ENCODE peak calls at places on chromosome 21, in ten cellular contexts. O, K, Y, T, S, R, Q, N, H and P are unnamed samples. For H3K4me1, the result is how much of the 10 kb centered on the place peaks cover.

GRCh38 chr21:25732091-25732760 is 2.5 kb downstream of the ATP5PF start:
- DNase-seq in O (no peak), K (no peak), Y (no peak), T (no peak), S (no peak), R (no peak), Q (no peak), N (no peak), H (no peak), P (no peak)

GRCh38 chr21:41961282-41961701 is 7.5 kb upstream of the C2CD2 start:
- DNase-seq in O (no peak), K (no peak), Y (no peak), T (no peak), S (no peak), R (no peak), Q (no peak), N (no peak), H (no peak), P (no peak)

GRCh38 chr21:30166171-30166570 is 434 bp downstream of the CLDN17 start:
- DNase-seq in O (no peak), K (no peak), Y (no peak), T (no peak), S (no peak), R (no peak), Q (no peak), N (no peak), H (no peak), P (no peak)

GRCh38 chr21:27796106-27796505 is 829.2 kb upstream of the ADAMTS5 start:
- DNase-seq in O (no peak), K (no peak), Y (no peak), T (no peak), S (no peak), R (no peak), Q (no peak), N (no peak), H (no peak), P (no peak)

GRCh38 chr21:32930673-32931072 is 95.1 kb upstream of the OLIG2 start:
- DNase-seq in O (no peak), K (no peak), Y (no peak), T (no peak), S (no peak), R (no peak), Q (no peak), N (no peak), H (no peak), P (no peak)

GRCh38 chr21:27190601-27191000 is 223.7 kb upstream of the ADAMTS5 start:
- DNase-seq in O (no peak), K (no peak), Y (no peak), T (no peak), S (no peak), R (peak), Q (no peak), N (no peak), H (no peak), P (no peak)

GRCh38 chr21:21383126-21383525 is 384.9 kb downstream of the NCAM2 start:
- DNase-seq in O (no peak), K (no peak), Y (no peak), T (no peak), S (no peak), R (no peak), Q (no peak), N (no peak), H (no peak), P (no peak)

GRCh38 chr21:32929633-32930038 is 96.1 kb upstream of the OLIG2 start:
- DNase-seq in O (no peak), K (no peak), Y (no peak), T (no peak), S (no peak), R (no peak), Q (peak), N (no peak), H (no peak), P (no peak)

GRCh38 chr21:27060190-27060589 is 93.3 kb upstream of the ADAMTS5 start:
- DNase-seq in O (no peak), K (no peak), Y (no peak), T (no peak), S (no peak), R (no peak), Q (no peak), N (no peak), H (no peak), P (no peak)

GRCh38 chr21:32666258-32666657 is 54.1 kb upstream of the CFAP298 start:
- DNase-seq in O (no peak), K (no peak), Y (no peak), T (no peak), S (no peak), R (no peak), Q (no peak), N (no peak), H (no peak), P (no peak)

GRCh38 chr21:26115899-26116298 is 54.7 kb downstream of the APP start:
- DNase-seq in O (no peak), K (no peak), Y (peak), T (no peak), S (no peak), R (no peak), Q (no peak), N (no peak), H (no peak), P (no peak)

GRCh38 chr21:31447477-31447876 is 103.4 kb upstream of the TIAM1 start:
- DNase-seq in O (no peak), K (no peak), Y (no peak), T (no peak), S (no peak), R (no peak), Q (no peak), N (no peak), H (peak), P (no peak)

GRCh38 chr21:41817228-41817627 is 50.4 kb upstream of the RIPK4 start:
- DNase-seq in O (peak), K (peak), Y (peak), T (peak), S (peak), R (peak), Q (no peak), N (no peak), H (peak), P (peak)

GRCh38 chr21:31236528-31236927 is 107.5 kb downstream of the TIAM1 start:
- DNase-seq in O (no peak), K (no peak), Y (no peak), T (no peak), S (no peak), R (no peak), Q (no peak), N (no peak), H (no peak), P (no peak)

GRCh38 chr21:24369751-24370150 is 1237.5 kb downstream of the MRPL39 start:
- DNase-seq in O (no peak), K (no peak), Y (no peak), T (no peak), S (no peak), R (no peak), Q (no peak), N (no peak), H (no peak), P (no peak)

GRCh38 chr21:43639470-43640178 is 19.7 kb downstream of the HSF2BP start:
- DNase-seq in O (no peak), K (no peak), Y (peak), T (peak), S (no peak), R (no peak), Q (no peak), N (no peak), H (no peak), P (no peak)

GRCh38 chr21:25689226-25689625 is 45.5 kb downstream of the ATP5PF start:
- DNase-seq in O (no peak), K (no peak), Y (no peak), T (no peak), S (no peak), R (no peak), Q (no peak), N (no peak), H (no peak), P (no peak)

GRCh38 chr21:43684424-43684823 is 25.1 kb downstream of the RRP1B start:
- DNase-seq in O (no peak), K (no peak), Y (no peak), T (no peak), S (no peak), R (no peak), Q (no peak), N (no peak), H (no peak), P (no peak)

GRCh38 chr21:32467291-32467690 is 54.8 kb downstream of the EVA1C start:
- DNase-seq in O (no peak), K (no peak), Y (no peak), T (no peak), S (no peak), R (no peak), Q (no peak), N (no peak), H (no peak), P (no peak)

GRCh38 chr21:25717491-25718139 is 17.1 kb downstream of the ATP5PF start:
- DNase-seq in O (peak), K (no peak), Y (peak), T (no peak), S (no peak), R (no peak), Q (no peak), N (no peak), H (no peak), P (no peak)

GRCh38 chr21:45277101-45278045 is 10.3 kb downstream of the POFUT2 start:
- DNase-seq in O (no peak), K (peak), Y (no peak), T (no peak), S (peak), R (no peak), Q (no peak), N (no peak), H (peak), P (peak)
- TF ChIP-seq EP300 in O (no peak), K (no peak), Y (no peak), T (no peak), S (no peak), R (no peak), Q (no peak), N (no peak), H (no peak), P (no peak)

DNA sequence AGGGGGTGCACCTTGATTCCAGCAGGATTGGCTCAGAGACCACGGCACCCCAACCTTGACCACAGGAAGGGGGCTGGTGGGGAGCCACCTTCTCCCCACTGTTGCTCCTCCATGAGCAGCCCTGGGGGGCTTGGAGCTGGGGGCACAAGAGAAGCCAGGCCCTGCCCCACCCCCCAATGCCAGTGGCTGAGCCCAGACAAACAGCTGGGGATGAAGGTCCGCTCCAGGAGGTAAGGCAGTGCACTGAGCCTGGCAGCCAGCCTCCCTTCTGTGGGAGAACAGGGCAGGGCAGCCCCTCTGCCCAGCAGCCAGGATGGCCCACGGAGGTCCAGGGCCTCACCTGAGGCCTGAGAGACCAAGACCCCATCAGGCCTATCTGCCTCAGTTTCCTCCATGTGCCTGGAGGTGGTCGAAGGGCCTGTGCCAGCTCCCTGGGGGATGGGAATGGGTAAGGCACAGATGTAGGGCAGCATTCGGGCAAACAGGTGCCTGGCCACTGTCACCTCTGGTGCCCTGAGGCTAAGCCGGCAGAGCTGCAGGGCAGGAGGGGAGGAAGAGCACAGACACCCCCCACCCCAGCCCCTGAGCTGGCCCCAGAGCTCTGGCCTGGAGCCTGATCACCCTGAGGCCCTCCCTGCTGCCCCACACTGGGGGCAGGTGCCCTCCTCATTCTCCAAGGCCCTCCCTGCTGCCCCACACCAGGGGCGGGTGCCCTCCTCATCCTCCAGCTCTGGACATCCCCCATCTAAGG is 7.1 kb downstream of the ITGB2 start:
- DNase-seq in O (no peak), K (no peak), Y (no peak), T (no peak), S (no peak), R (no peak), Q (no peak), N (no peak), H (no peak), P (no peak)
- H3K4me1 ChIP-seq in O (under half), K (under half), Y (under half), T (half or more), S (half or more), R (under half), Q (under half), N (under half), H (under half), P (half or more)

GRCh38 chr21:34076835-34077234 is 3.5 kb downstream of the MRPS6 start:
- DNase-seq in O (no peak), K (no peak), Y (no peak), T (no peak), S (no peak), R (no peak), Q (no peak), N (no peak), H (no peak), P (no peak)

GRCh38 chr21:34074283-34075098 is 1.1 kb downstream of the MRPS6 start:
- DNase-seq in O (no peak), K (no peak), Y (no peak), T (no peak), S (no peak), R (no peak), Q (no peak), N (no peak), H (no peak), P (no peak)

GRCh38 chr21:34075099-34075425 is 1.7 kb downstream of the MRPS6 start:
- DNase-seq in O (no peak), K (no peak), Y (no peak), T (no peak), S (no peak), R (no peak), Q (no peak), N (no peak), H (no peak), P (no peak)

GRCh38 chr21:34073749-34074282 is 438 bp downstream of the MRPS6 start:
- DNase-seq in O (peak), K (no peak), Y (no peak), T (no peak), S (peak), R (no peak), Q (no peak), N (no peak), H (peak), P (peak)

GRCh38 chr21:34075760-34076159 is 2.4 kb downstream of the MRPS6 start:
- DNase-seq in O (no peak), K (no peak), Y (no peak), T (no peak), S (no peak), R (no peak), Q (no peak), N (no peak), H (no peak), P (no peak)
- H3K27ac ChIP-seq in O (no peak), K (no peak), Y (no peak), T (no peak), S (peak), R (peak), Q (peak), N (no peak), H (peak), P (peak)

DNA sequence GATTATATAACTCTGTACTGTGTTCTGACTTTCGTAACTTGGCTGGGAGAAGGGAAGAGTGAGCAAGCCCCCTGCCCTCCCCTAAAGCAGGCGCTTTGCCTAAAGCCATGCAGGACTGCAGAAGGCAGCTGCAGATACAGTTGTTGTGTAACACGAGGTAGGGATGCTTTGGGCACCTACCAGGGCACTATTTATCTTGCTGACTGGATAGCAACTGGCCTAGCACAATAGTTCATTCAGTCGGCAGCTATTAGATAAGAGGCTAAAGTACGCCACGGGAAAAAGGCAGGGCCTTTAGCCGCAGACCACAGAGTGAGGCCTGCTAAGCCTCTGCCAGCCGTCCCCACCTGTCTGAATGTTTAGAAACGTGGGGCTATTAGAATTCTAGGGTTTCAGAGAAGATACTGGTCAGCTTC is 80.9 kb downstream of the TTC3 start:
- DNase-seq in O (no peak), K (peak), Y (no peak), T (peak), S (peak), R (no peak), Q (no peak), N (no peak), H (peak), P (peak)
- TF ChIP-seq EP300 in O (no peak), K (no peak), Y (no peak), T (peak), S (no peak), R (no peak), Q (no peak), N (no peak), H (no peak), P (no peak)

GRCh38 chr21:36322083-36322424 is 2.1 kb downstream of the MORC3 start:
- DNase-seq in O (no peak), K (no peak), Y (no peak), T (no peak), S (no peak), R (no peak), Q (no peak), N (no peak), H (no peak), P (no peak)
- H3K4me1 ChIP-seq in O (under half), K (under half), Y (under half), T (half or more), S (half or more), R (under half), Q (under half), N (under half), H (under half), P (half or more)

GRCh38 chr21:37445228-37445627 is 78.7 kb downstream of the DYRK1A start:
- DNase-seq in O (no peak), K (no peak), Y (no peak), T (no peak), S (no peak), R (no peak), Q (no peak), N (no peak), H (no peak), P (no peak)
- H3K27ac ChIP-seq in O (no peak), K (no peak), Y (no peak), T (no peak), S (no peak), R (no peak), Q (no peak), N (no peak), H (no peak), P (no peak)